ENCODE peak calls at places on chromosomes 13 and 19, in eight cellular contexts. H is body of pancreas, I is right lobe of liver, S is GM12891, Z is tibial nerve, B is lower leg skin, A is ovary, V is heart left ventricle. Q is an unnamed sample.

GRCh38 chr19:51145926-51146493 is 3.9 kb downstream of the SIGLEC7 start:
- DNase-seq in H (no peak), I (no peak), S (no peak), Z (no peak), B (no peak), A (no peak), V (no peak), Q (no peak)

GRCh38 chr13:61247149-61247936 is 168.3 kb downstream of the PCDH20 start:
- DNase-seq in H (no peak), I (no peak), S (no peak), Z (no peak), B (no peak), A (no peak), V (no peak), Q (no peak)

GRCh38 chr13:78598382-78598781 is 5.0 kb downstream of the POU4F1 start:
- DNase-seq in H (no peak), I (no peak), S (no peak), Z (no peak), B (no peak), A (no peak), V (no peak), Q (peak; percentile 19)

GRCh38 chr19:14632286-14632685 is 42.4 kb downstream of the ADGRE3 start:
- DNase-seq in H (no peak), I (no peak), S (peak; percentile 13), Z (no peak), B (no peak), A (no peak), V (no peak), Q (peak; percentile 25)

GRCh38 chr19:4088975-4089374 is 22.3 kb upstream of the ZBTB7A start:
- DNase-seq in H (no peak), I (no peak), S (no peak), Z (no peak), B (no peak), A (no peak), V (no peak), Q (peak; percentile 62)

GRCh38 chr19:29952127-29952526 is 10.1 kb downstream of the URI1 start:
- DNase-seq in H (no peak), I (no peak), S (no peak), Z (no peak), B (no peak), A (no peak), V (no peak), Q (no peak)

GRCh38 chr19:56133858-56134654 is 7.0 kb upstream of the ZNF444 start:
- DNase-seq in H (no peak), I (no peak), S (no peak), Z (no peak), B (no peak), A (no peak), V (no peak), Q (peak; percentile 34)

GRCh38 chr19:39166571-39167391 is 30.0 kb upstream of the NCCRP1 start:
- DNase-seq in H (peak; percentile 69), I (peak; percentile 76), S (no peak), Z (peak; percentile 35), B (peak; percentile 39), A (peak; percentile 57), V (peak; percentile 74), Q (no peak)

GRCh38 chr19:22935151-22935550 is 67.8 kb downstream of the ZNF728 start:
- DNase-seq in H (no peak), I (no peak), S (no peak), Z (no peak), B (no peak), A (no peak), V (no peak), Q (no peak)

GRCh38 chr19:51701468-51702100 is 8.5 kb downstream of the SPACA6 start:
- DNase-seq in H (no peak), I (no peak), S (no peak), Z (no peak), B (no peak), A (no peak), V (no peak), Q (peak; percentile 81)

GRCh38 chr13:103188688-103189326 is 122.6 kb upstream of the SLC10A2 start:
- DNase-seq in H (no peak), I (no peak), S (no peak), Z (no peak), B (no peak), A (no peak), V (no peak), Q (peak; percentile 1)

GRCh38 chr19:10392120-10392519 is 11.2 kb downstream of the CDC37 start:
- DNase-seq in H (no peak), I (no peak), S (no peak), Z (no peak), B (no peak), A (no peak), V (no peak), Q (no peak)
- TF ChIP-seq POLR2A in H (no peak), I (no peak), S (no peak), Z (no peak), B (no peak), A (no peak), V (no peak), Q (no peak)

GRCh38 chr13:87084192-87084591 is 587.0 kb upstream of the SLITRK5 start:
- DNase-seq in H (no peak), I (no peak), S (no peak), Z (no peak), B (no peak), A (no peak), V (no peak), Q (no peak)

GRCh38 chr13:87089391-87089790 is 581.8 kb upstream of the SLITRK5 start:
- DNase-seq in H (no peak), I (no peak), S (no peak), Z (no peak), B (no peak), A (no peak), V (no peak), Q (no peak)

GRCh38 chr13:87093399-87093798 is 577.8 kb upstream of the SLITRK5 start:
- DNase-seq in H (no peak), I (no peak), S (no peak), Z (no peak), B (no peak), A (no peak), V (no peak), Q (no peak)

GRCh38 chr13:87087741-87088140 is 583.4 kb upstream of the SLITRK5 start:
- DNase-seq in H (no peak), I (no peak), S (no peak), Z (no peak), B (no peak), A (no peak), V (no peak), Q (no peak)
- TF ChIP-seq POLR2A in H (no peak), I (no peak), S (no peak), Z (no peak), B (no peak), A (no peak), V (no peak), Q (no peak)

GRCh38 chr19:48396871-48397176 is 3.4 kb downstream of the GRIN2D start:
- DNase-seq in H (no peak), I (no peak), S (no peak), Z (no peak), B (no peak), A (no peak), V (no peak), Q (no peak)
- TF ChIP-seq POLR2A in H (no peak), I (no peak), S (no peak), Z (no peak), B (no peak), A (no peak), V (no peak), Q (no peak)

DNA sequence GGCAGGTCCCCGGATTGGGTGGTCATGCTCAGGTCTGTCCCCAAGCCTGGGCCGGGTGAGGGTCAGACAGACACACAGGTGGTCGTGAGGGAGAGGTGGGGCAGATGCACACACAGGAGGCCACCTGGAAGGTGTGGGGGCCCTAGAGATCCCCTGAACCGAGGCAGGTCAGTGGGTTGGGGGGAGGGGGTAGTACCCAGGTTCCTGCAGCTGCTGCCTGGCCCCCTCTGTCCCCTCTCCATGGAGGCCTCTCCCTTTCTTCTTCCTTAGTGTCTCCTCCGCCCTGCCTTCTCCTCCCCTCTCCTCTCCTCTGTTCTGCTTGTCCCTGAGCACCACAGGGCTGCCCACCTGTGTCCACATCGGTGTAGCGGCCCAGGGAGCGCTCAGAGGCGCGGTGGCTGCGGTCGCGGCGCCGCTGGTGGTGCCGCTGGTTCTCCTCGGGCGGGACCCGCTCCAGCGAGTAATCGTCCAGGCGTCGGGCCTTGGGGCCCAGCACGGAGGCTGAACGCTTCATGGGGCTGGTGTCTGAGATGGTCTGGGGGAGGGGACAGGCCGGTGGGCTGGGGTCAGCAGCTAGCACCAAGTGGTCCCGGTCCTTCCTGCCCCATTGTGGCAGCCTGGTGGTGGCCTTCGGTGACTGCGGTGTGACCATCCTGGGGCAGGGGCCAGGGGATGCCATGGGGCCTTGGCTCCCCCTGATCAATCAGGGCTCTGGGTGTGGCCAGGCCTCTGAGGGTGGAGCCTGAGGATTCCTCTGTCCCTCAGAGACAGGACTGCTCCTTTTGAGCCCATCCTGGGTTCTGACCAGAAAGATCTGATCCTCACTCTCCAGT is 59.0 kb downstream of the IER2 start:
- DNase-seq in H (no peak), I (no peak), S (peak; percentile 53), Z (no peak), B (no peak), A (peak; percentile 28), V (no peak), Q (no peak)
- TF ChIP-seq POLR2A in H (no peak), I (no peak), S (no peak), Z (no peak), B (no peak), A (no peak), V (no peak), Q (no peak)

GRCh38 chr19:10836478-10837325 is 690 bp upstream of the TMED1 start:
- DNase-seq in H (peak; percentile 87), I (peak; percentile 90), S (peak; percentile 77), Z (no peak), B (peak; percentile 75), A (peak; percentile 88), V (peak; percentile 86), Q (peak; percentile 93)
- TF ChIP-seq POLR2A in H (no peak), I (no peak), S (no peak), Z (no peak), B (no peak), A (no peak), V (no peak), Q (no peak)

GRCh38 chr19:1170938-1171754 is 2.9 kb downstream of the SBNO2 start:
- DNase-seq in H (no peak), I (no peak), S (no peak), Z (no peak), B (no peak), A (peak; percentile 60), V (peak; percentile 15), Q (no peak)
- TF ChIP-seq POLR2A in H (no peak), I (no peak), S (no peak), Z (no peak), B (no peak), A (no peak), V (no peak), Q (no peak)